ENCODE peak calls at places on chromosomes 5 and 9, in four cellular contexts. M, U, E and D are unnamed samples.

GRCh38 chr5:175034924-175035323 is 310.5 kb downstream of the MSX2 start:
- DNase-seq in M (no peak), U (no peak), E (no peak), D (no peak)

GRCh38 chr9:108209132-108209700 is 646.6 kb downstream of the ACTL7B start:
- DNase-seq in M (no peak), U (no peak), E (no peak), D (no peak)

GRCh38 chr5:65081071-65081470 is 312.3 kb downstream of the CWC27 start:
- DNase-seq in M (no peak), U (no peak), E (no peak), D (no peak)

GRCh38 chr5:158807-159447 is 32.4 kb upstream of the LRRC14B start:
- DNase-seq in M (no peak), U (no peak), E (no peak), D (no peak)

GRCh38 chr5:60779431-60779830 is 64.6 kb downstream of the ELOVL7 start:
- DNase-seq in M (no peak), U (no peak), E (no peak), D (no peak)

GRCh38 chr9:110081395-110081794 is 126.6 kb downstream of the C9orf152 start:
- DNase-seq in M (no peak), U (no peak), E (no peak), D (no peak)

GRCh38 chr5:132363431-132364112 is 5.9 kb upstream of the SLC22A5 start:
- DNase-seq in M (no peak), U (no peak), E (peak), D (peak)

GRCh38 chr9:135167839-135168378 is 80.4 kb downstream of the OLFM1 start:
- DNase-seq in M (no peak), U (no peak), E (no peak), D (no peak)

GRCh38 chr5:40841068-40841805 is at the start of gene CARD6:
- DNase-seq in M (no peak), U (no peak), E (no peak), D (no peak)

GRCh38 chr5:40842351-40842750 is 1.2 kb downstream of the CARD6 start:
- DNase-seq in M (no peak), U (no peak), E (no peak), D (no peak)

GRCh38 chr5:40847525-40847924 is 6.4 kb downstream of the CARD6 start:
- DNase-seq in M (no peak), U (no peak), E (no peak), D (no peak)

GRCh38 chr5:40844565-40844964 is 3.4 kb downstream of the CARD6 start:
- DNase-seq in M (no peak), U (no peak), E (no peak), D (no peak)

DNA sequence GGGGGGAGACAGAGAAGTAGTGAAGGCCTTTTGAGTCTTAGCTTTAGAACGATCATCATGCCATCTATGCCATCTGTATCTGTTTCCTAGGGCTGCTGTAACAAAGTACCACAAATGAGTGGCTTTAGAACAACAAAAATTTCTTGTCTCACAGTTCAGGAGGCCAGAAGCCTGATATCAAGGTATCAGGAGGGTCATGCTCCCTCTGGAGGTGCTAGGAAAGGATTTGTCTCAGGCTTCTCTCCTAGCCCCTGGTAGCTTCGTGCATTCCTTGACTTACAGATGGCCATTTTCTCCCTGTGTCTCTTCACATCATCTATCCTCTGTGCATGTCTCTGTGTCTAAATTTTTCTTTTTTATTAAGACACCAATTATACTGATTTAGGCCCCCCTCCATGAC is 5.2 kb downstream of the CARD6 start:
- DNase-seq in M (no peak), U (no peak), E (no peak), D (no peak)
- H3K27ac ChIP-seq in M (no peak), U (no peak), E (no peak), D (no peak)

DNA sequence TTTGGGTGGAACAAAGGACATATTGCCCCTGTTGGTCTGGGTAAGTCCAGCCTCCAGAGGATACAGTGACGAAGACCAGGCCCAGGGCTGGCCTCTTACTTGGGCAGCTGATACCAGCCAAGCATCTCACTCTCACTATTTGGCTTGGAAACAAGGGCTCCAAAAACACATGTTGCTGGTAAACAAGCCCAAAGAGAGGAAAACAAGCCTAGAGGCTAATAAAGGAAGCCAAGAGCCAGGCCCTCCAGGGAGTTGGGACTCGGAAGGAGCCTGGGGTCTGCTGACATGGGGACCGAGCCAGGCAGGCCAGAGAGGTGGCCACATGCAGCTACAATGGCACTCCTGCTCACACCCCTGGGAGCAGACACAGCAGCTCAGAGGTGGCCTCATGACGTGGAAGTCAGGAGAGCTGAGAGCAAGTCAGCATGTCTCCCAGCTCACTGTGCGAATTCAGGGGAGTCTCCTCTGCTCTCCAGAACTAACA is 5.7 kb downstream of the SPARC start:
- DNase-seq in M (peak), U (no peak), E (no peak), D (no peak)
- H3K27ac ChIP-seq in M (peak), U (no peak), E (peak), D (no peak)

GRCh38 chr5:68449380-68449779 is 233.8 kb downstream of the PIK3R1 start:
- DNase-seq in M (no peak), U (no peak), E (peak), D (no peak)
- H3K27ac ChIP-seq in M (no peak), U (no peak), E (no peak), D (no peak)

DNA sequence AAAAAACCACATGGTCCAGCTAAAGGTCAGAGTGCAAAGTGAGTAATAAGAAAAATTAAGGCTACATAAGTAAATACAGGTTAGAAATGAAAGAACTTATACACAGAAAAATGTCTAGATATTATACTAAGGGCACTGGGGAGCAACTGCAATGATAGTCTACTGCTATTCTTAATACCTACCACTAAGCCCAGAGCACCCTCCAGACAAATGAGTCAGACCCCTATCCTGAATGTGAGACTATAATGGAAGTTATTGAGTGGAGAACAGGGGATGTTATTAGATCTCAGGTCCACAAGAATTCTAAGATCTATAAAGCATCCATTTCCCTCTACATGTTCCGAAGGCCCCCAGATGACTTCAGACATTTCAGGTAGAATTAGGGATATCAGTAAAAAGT is 438.3 kb downstream of the PRELID2 start:
- DNase-seq in M (no peak), U (no peak), E (no peak), D (no peak)
- H3K27ac ChIP-seq in M (no peak), U (no peak), E (no peak), D (no peak)

GRCh38 chr5:126454535-126454934 is 31.3 kb downstream of the GRAMD2B start:
- DNase-seq in M (no peak), U (no peak), E (no peak), D (no peak)
- H3K27ac ChIP-seq in M (peak), U (no peak), E (no peak), D (peak)

GRCh38 chr5:31435730-31436129 is 96.2 kb downstream of the DROSHA start:
- DNase-seq in M (no peak), U (no peak), E (no peak), D (no peak)
- H3K27ac ChIP-seq in M (no peak), U (no peak), E (no peak), D (no peak)

GRCh38 chr9:36163049-36163839 is 5.9 kb upstream of the CCIN start:
- DNase-seq in M (peak), U (peak), E (peak), D (no peak)

GRCh38 chr9:36163840-36164175 is 5.4 kb upstream of the CCIN start:
- DNase-seq in M (no peak), U (no peak), E (no peak), D (no peak)

GRCh38 chr9:36165766-36166149 is 3.4 kb upstream of the CCIN start:
- DNase-seq in M (no peak), U (no peak), E (no peak), D (no peak)

GRCh38 chr9:36164989-36165388 is 4.2 kb upstream of the CCIN start:
- DNase-seq in M (no peak), U (no peak), E (no peak), D (no peak)

GRCh38 chr9:36164361-36164760 is 4.8 kb upstream of the CCIN start:
- DNase-seq in M (no peak), U (no peak), E (no peak), D (no peak)
- H3K27ac ChIP-seq in M (peak), U (no peak), E (no peak), D (no peak)